ENCODE peak calls at places on chromosomes 4 and X, in four cellular contexts. U, X, L and R are unnamed samples.

GRCh38 chr4:41613362-41613761 is 75.4 kb downstream of the LIMCH1 start:
- DNase-seq in X (no peak), U (no peak), L (peak; percentile 67), R (no peak)

GRCh38 chr4:108043536-108043935 is 53.8 kb downstream of the HADH start:
- DNase-seq in L (peak; percentile 60), X (no peak), U (no peak), R (no peak)

GRCh38 chr4:171265190-171265818 is 547.9 kb upstream of the GALNTL6 start:
- DNase-seq in X (no peak), L (no peak), U (no peak), R (no peak)

GRCh38 chrX:129641941-129642340 is 12.8 kb downstream of the APLN start:
- DNase-seq in X (peak; percentile 33), L (no peak), U (no peak), R (no peak)

GRCh38 chr4:6087669-6088068 is 69.4 kb upstream of the C4orf50 start:
- DNase-seq in X (no peak), U (peak; percentile 22), L (peak; percentile 89), R (no peak)

GRCh38 chrX:35890699-35891098 is 28.8 kb upstream of the CFAP47 start:
- DNase-seq in U (peak; percentile 35), X (no peak), L (peak; percentile 68), R (peak; percentile 50)

GRCh38 chr4:182847543-182847942 is 69.6 kb downstream of the DCTD start:
- DNase-seq in L (no peak), X (no peak), U (no peak), R (no peak)

GRCh38 chrX:111244238-111244750 is 26.0 kb downstream of the CAPN6 start:
- DNase-seq in L (no peak), U (no peak), X (no peak), R (no peak)

GRCh38 chr4:176549161-176549865 is 229.5 kb downstream of the SPCS3 start:
- DNase-seq in L (no peak), U (no peak), X (no peak), R (no peak)

GRCh38 chr4:88533937-88534750 is 10.6 kb upstream of the PYURF start:
- DNase-seq in U (no peak), L (no peak), X (no peak), R (no peak)

GRCh38 chr4:186724048-186724860 is 598 bp upstream of the FAT1 start:
- DNase-seq in L (peak; percentile 88), U (peak; percentile 60), X (peak; percentile 70), R (peak; percentile 53)

GRCh38 chr4:148056879-148057278 is 325.0 kb downstream of the ARHGAP10 start:
- DNase-seq in L (peak; percentile 75), U (no peak), X (peak; percentile 42), R (peak; percentile 64)

GRCh38 chr4:162872001-162872400 is 294.7 kb downstream of the NAF1 start:
- DNase-seq in L (no peak), X (no peak), U (no peak), R (no peak)

GRCh38 chr4:72326692-72327632 is 242.1 kb downstream of the ADAMTS3 start:
- DNase-seq in U (no peak), L (no peak), X (no peak), R (no peak)

GRCh38 chrX:97397371-97397770 is 513.7 kb downstream of the RPA4 start:
- DNase-seq in U (no peak), L (no peak), X (no peak), R (no peak)

GRCh38 chrX:46574337-46574940 is 874 bp downstream of the CHST7 start:
- DNase-seq in X (peak; percentile 21), L (peak; percentile 67), U (no peak), R (peak; percentile 49)

GRCh38 chr4:63788271-63788670 is 621.0 kb downstream of the TECRL start:
- DNase-seq in L (no peak), X (no peak), U (no peak), R (no peak)

GRCh38 chrX:77412631-77413030 is 34.6 kb upstream of the FGF16 start:
- DNase-seq in L (no peak), X (no peak), U (no peak), R (no peak)

GRCh38 chr4:163815776-163816175 is 321.3 kb downstream of the TMA16 start:
- DNase-seq in X (no peak), U (no peak), L (no peak), R (no peak)

GRCh38 chrX:51837926-51838325 is 55.5 kb upstream of the MAGED1 start:
- DNase-seq in X (peak; percentile 50), U (no peak), L (no peak), R (peak; percentile 50)

GRCh38 chr4:150310159-150310895 is 232.1 kb downstream of the DCLK2 start:
- DNase-seq in X (no peak), L (no peak), U (no peak), R (no peak)

GRCh38 chr4:1111259-1111809 is 2.0 kb downstream of the RNF212 start:
- DNase-seq in X (no peak), L (no peak), U (peak; percentile 79), R (no peak)

GRCh38 chr4:80125252-80126177 is 52.5 kb upstream of the ANTXR2 start:
- DNase-seq in L (peak; percentile 52), X (no peak), U (no peak), R (peak; percentile 46)

GRCh38 chr4:107579099-107579498 is 140.9 kb downstream of the PAPSS1 start:
- DNase-seq in U (no peak), X (no peak), L (no peak), R (no peak)

GRCh38 chr4:187999406-187999932 is 3.9 kb downstream of the ZFP42 start:
- DNase-seq in U (no peak), L (no peak), X (no peak), R (no peak)

GRCh38 chr4:2378408-2378807 is 40.0 kb downstream of the ZFYVE28 start:
- DNase-seq in U (no peak), X (no peak), L (no peak), R (no peak)

GRCh38 chrX:118536687-118537461 is 41.3 kb downstream of the DOCK11 start:
- DNase-seq in U (no peak), L (peak; percentile 51), X (no peak), R (peak; percentile 51)

GRCh38 chr4:177557416-177557815 is 115.2 kb upstream of the AGA start:
- DNase-seq in U (no peak), L (no peak), X (no peak), R (no peak)

GRCh38 chrX:54785901-54786300 is 12.2 kb downstream of the ITIH6 start:
- DNase-seq in X (no peak), L (peak; percentile 78), U (no peak), R (no peak)

DNA sequence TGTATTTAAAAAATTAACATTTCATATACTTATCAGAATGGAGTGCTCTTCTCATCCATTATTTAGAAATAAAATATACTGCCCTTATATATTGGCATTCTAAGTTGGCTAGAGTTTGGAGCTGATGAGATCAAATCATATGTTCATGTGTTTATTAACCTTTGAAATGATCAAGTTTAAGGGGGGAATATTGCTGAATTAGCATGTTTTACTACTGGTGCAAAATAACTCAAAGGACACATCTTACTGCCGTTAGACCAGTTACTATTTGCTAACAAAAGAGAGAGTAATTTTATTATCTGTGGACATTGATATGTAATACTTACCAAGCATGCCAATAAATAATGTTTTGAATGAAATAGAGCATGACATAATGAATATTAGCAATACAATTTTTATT is 901.0 kb downstream of the CCSER1 start:
- DNase-seq in U (no peak), X (no peak), L (no peak), R (no peak)
- TF ChIP-seq CTCF in U (no peak), X (no peak), L (no peak), R (no peak)

DNA sequence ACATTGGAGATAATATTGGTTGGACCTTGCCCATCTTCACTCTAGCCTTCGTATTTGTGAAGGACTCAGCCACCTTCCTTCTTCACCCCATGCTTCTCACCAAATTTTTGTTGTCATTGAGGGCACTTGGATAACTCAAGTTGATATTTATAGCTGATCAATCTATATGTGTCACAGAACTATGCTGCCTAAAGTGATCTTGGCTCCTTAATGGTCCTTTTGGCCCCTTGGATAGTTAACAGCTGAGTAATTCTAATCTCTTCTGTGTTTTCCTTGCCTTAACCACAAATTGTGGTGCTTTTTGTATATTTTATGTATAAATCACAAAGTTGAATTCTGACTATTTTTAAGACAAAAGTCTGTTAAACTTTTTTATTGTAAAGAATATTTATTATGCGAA is 6.6 kb downstream of the SPRY1 start:
- DNase-seq in U (no peak), X (no peak), L (no peak), R (no peak)
- H3K4me1 ChIP-seq in U (peaks cover 9% of the 10 kb centered on the region), X (peaks cover 79% of the 10 kb centered on the region), L (peaks cover 4% of the 10 kb centered on the region), R (no peaks in the 10 kb centered on the region)

DNA sequence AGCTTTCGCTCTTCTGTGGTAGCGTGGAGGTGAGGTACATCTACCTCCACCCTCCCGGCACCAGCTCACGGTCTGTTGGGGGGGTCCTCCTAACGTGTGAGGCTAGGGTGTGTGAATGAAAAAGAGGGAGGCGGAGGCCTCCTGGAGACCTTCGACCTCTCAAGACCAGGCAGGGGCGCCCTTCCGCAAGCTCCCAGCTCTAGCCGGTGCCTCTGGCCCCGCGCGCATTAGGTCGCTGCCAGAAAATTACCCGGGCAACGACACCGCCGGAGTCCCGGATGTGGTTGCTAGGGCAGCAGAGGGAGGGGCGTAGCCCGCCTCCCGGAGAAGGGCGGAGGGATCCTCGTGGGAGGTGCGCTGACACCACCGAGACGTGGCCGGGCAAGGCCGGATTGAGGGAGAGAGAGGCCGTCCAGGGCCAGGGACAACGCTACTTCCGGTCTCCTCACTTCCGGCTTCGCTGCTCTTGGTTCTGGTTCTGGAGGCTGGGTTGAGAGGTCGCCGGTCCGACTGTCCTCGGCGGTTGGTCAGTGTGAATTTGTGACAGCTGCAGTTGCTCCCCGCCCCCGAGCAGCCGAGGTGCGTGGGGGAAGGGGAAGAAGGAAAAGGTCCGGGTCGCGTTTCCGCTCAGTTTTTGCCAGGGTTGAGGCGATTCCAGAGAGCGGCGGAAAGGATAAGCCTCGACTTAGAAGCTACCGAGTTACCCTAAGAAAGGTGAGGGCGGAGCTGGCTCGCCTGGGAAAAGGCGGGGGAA is at the start of the genes ARFIP1 and TIGD4:
- DNase-seq in X (peak; percentile 97), U (peak; percentile 99), L (peak; percentile 100), R (peak; percentile 92)
- TF ChIP-seq CTCF in X (no peak), U (no peak), L (peak; percentile 67), R (peak; percentile 22)

DNA sequence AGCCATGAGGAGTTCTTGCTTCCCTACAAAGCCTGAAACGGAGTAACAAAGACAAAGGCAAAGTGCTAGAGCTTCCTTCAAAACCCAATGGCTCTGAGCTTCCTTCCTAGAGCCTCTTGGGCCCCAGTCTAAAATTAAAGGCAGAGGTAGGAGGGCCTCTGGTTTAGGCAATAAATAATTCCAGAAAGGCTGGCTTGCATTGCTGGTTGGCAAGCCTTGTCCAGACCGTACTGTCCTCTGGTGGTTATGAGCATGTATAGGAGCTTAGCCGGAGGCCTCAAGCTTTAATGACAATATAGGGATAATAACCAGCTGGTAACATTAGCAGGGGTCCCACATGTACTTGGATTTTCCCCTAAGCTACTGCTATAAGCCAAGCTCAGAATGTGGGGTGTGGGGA is 237.3 kb downstream of the AR start:
- DNase-seq in L (no peak), U (no peak), X (no peak), R (no peak)
- H3K4me1 ChIP-seq in L (no peaks in the 10 kb centered on the region), U (no peaks in the 10 kb centered on the region), X (peaks cover 34% of the 10 kb centered on the region), R (no peaks in the 10 kb centered on the region)

GRCh38 chr4:11869471-11869870 is 440.8 kb upstream of the HS3ST1 start:
- DNase-seq in L (no peak), U (no peak), X (no peak), R (no peak)
- TF ChIP-seq CTCF in L (no peak), U (no peak), X (no peak), R (no peak)